ENCODE peak calls at places on chromosomes 16 and 17, in six cellular contexts. One of them, this sample, is unnamed.

GRCh38 chr17:42312035-42312284 is 23.7 kb downstream of the STAT5A start:
- DNase-seq in IMR-90: no peak
- DNase-seq in H1: no peak
- DNase-seq in trophoblast cell: no peak
- DNase-seq in neuronal stem cell: no peak
- DNase-seq in mesendoderm: no peak
- DNase-seq in this sample: no peak

GRCh38 chr16:72426416-72426815 is 254.5 kb upstream of the PMFBP1 start:
- DNase-seq in IMR-90: no peak
- DNase-seq in H1: no peak
- DNase-seq in trophoblast cell: no peak
- DNase-seq in neuronal stem cell: no peak
- DNase-seq in mesendoderm: no peak
- DNase-seq in this sample: no peak

GRCh38 chr16:78642621-78643285 is 543.3 kb downstream of the WWOX start:
- DNase-seq in IMR-90: no peak
- DNase-seq in H1: no peak
- DNase-seq in trophoblast cell: peak; percentile 11
- DNase-seq in neuronal stem cell: no peak
- DNase-seq in mesendoderm: peak; percentile 41
- DNase-seq in this sample: no peak

GRCh38 chr16:60127196-60127595 is 1393.1 kb upstream of the GOT2 start:
- DNase-seq in IMR-90: no peak
- DNase-seq in H1: no peak
- DNase-seq in trophoblast cell: no peak
- DNase-seq in neuronal stem cell: no peak
- DNase-seq in mesendoderm: no peak
- DNase-seq in this sample: no peak

GRCh38 chr17:81865733-81866439 is 5.3 kb downstream of the ARHGDIA start:
- DNase-seq in IMR-90: no peak
- DNase-seq in H1: no peak
- DNase-seq in trophoblast cell: no peak
- DNase-seq in neuronal stem cell: no peak
- DNase-seq in mesendoderm: no peak
- DNase-seq in this sample: peak; percentile 59

GRCh38 chr17:79843917-79844815 is 4.9 kb upstream of the CBX4 start:
- DNase-seq in IMR-90: peak; percentile 61
- DNase-seq in H1: no peak
- DNase-seq in trophoblast cell: peak; percentile 59
- DNase-seq in neuronal stem cell: no peak
- DNase-seq in mesendoderm: no peak
- DNase-seq in this sample: peak; percentile 75

GRCh38 chr16:81940781-81941560 is 70.3 kb downstream of the SDR42E1 start:
- DNase-seq in IMR-90: peak; percentile 64
- DNase-seq in H1: no peak
- DNase-seq in trophoblast cell: peak; percentile 48
- DNase-seq in neuronal stem cell: no peak
- DNase-seq in mesendoderm: peak; percentile 63
- DNase-seq in this sample: peak; percentile 55

GRCh38 chr16:81318711-81319110 is 3.9 kb downstream of the GAN start:
- DNase-seq in IMR-90: no peak
- DNase-seq in H1: no peak
- DNase-seq in trophoblast cell: peak; percentile 10
- DNase-seq in neuronal stem cell: no peak
- DNase-seq in mesendoderm: peak; percentile 34
- DNase-seq in this sample: no peak

GRCh38 chr17:80703109-80703508 is 158.5 kb downstream of the RPTOR start:
- DNase-seq in IMR-90: no peak
- DNase-seq in H1: no peak
- DNase-seq in trophoblast cell: no peak
- DNase-seq in neuronal stem cell: no peak
- DNase-seq in mesendoderm: peak; percentile 71
- DNase-seq in this sample: no peak

GRCh38 chr16:15996432-15997109 is 47.2 kb downstream of the ABCC1 start:
- DNase-seq in IMR-90: peak; percentile 93
- DNase-seq in H1: no peak
- DNase-seq in trophoblast cell: peak; percentile 48
- DNase-seq in neuronal stem cell: no peak
- DNase-seq in mesendoderm: peak; percentile 66
- DNase-seq in this sample: peak; percentile 93

GRCh38 chr17:418421-418751 is 65.8 kb upstream of the RPH3AL start:
- DNase-seq in IMR-90: no peak
- DNase-seq in H1: no peak
- DNase-seq in trophoblast cell: no peak
- DNase-seq in neuronal stem cell: no peak
- DNase-seq in mesendoderm: no peak
- DNase-seq in this sample: no peak

GRCh38 chr16:47815655-47816054 is 340.1 kb downstream of the ABCC12 start:
- DNase-seq in IMR-90: no peak
- DNase-seq in H1: no peak
- DNase-seq in trophoblast cell: no peak
- DNase-seq in neuronal stem cell: no peak
- DNase-seq in mesendoderm: no peak
- DNase-seq in this sample: peak; percentile 22

GRCh38 chr17:49980703-49981197 is 11.8 kb downstream of the DLX4 start:
- DNase-seq in IMR-90: no peak
- DNase-seq in H1: peak; percentile 64
- DNase-seq in trophoblast cell: no peak
- DNase-seq in neuronal stem cell: no peak
- DNase-seq in mesendoderm: peak; percentile 91
- DNase-seq in this sample: no peak

GRCh38 chr17:39746145-39746461 is 8.4 kb downstream of the GRB7 start:
- DNase-seq in IMR-90: no peak
- DNase-seq in H1: no peak
- DNase-seq in trophoblast cell: no peak
- DNase-seq in neuronal stem cell: no peak
- DNase-seq in mesendoderm: no peak
- DNase-seq in this sample: no peak

GRCh38 chr17:63830278-63830677 is 2.8 kb upstream of the FTSJ3 start:
- DNase-seq in IMR-90: no peak
- DNase-seq in H1: no peak
- DNase-seq in trophoblast cell: no peak
- DNase-seq in neuronal stem cell: no peak
- DNase-seq in mesendoderm: no peak
- DNase-seq in this sample: no peak

GRCh38 chr17:63826468-63827001 is 696 bp upstream of the PSMC5 start:
- DNase-seq in IMR-90: peak; percentile 41
- DNase-seq in H1: no peak
- DNase-seq in trophoblast cell: no peak
- DNase-seq in neuronal stem cell: no peak
- DNase-seq in mesendoderm: peak; percentile 67
- DNase-seq in this sample: peak; percentile 74

GRCh38 chr17:63828936-63829335 is 1.5 kb upstream of the FTSJ3 start:
- DNase-seq in IMR-90: no peak
- DNase-seq in H1: no peak
- DNase-seq in trophoblast cell: no peak
- DNase-seq in neuronal stem cell: no peak
- DNase-seq in mesendoderm: no peak
- DNase-seq in this sample: no peak

GRCh38 chr17:63827002-63827800 is at the start of the genes FTSJ3 and PSMC5:
- DNase-seq in IMR-90: peak; percentile 93
- DNase-seq in H1: peak; percentile 75
- DNase-seq in trophoblast cell: peak; percentile 95
- DNase-seq in neuronal stem cell: peak; percentile 92
- DNase-seq in mesendoderm: peak; percentile 97
- DNase-seq in this sample: peak; percentile 98

GRCh38 chr17:63827801-63828221 is 348 bp upstream of the FTSJ3 start:
- DNase-seq in IMR-90: no peak
- DNase-seq in H1: no peak
- DNase-seq in trophoblast cell: no peak
- DNase-seq in neuronal stem cell: no peak
- DNase-seq in mesendoderm: no peak
- DNase-seq in this sample: no peak
- H3K18ac ChIP-seq in IMR-90: peak overlapping the region; percentile 40
- H3K18ac ChIP-seq in H1: peak overlapping the region; percentile 15
- H3K18ac ChIP-seq in trophoblast cell: peak overlapping the region; percentile 83
- H3K18ac ChIP-seq in neuronal stem cell: peak overlapping the region; percentile 97
- H3K18ac ChIP-seq in mesendoderm: peak overlapping the region; percentile 11
- H3K18ac ChIP-seq in this sample: peak overlapping the region; percentile 99

GRCh38 chr16:66332599-66332998 is 33.9 kb upstream of the CDH5 start:
- DNase-seq in IMR-90: no peak
- DNase-seq in H1: no peak
- DNase-seq in trophoblast cell: no peak
- DNase-seq in neuronal stem cell: no peak
- DNase-seq in mesendoderm: no peak
- DNase-seq in this sample: no peak
- H2BK120ac ChIP-seq in IMR-90: no peak overlapping the region
- H2BK120ac ChIP-seq in H1: no peak overlapping the region
- H2BK120ac ChIP-seq in trophoblast cell: no peak overlapping the region
- H2BK120ac ChIP-seq in neuronal stem cell: no peak overlapping the region
- H2BK120ac ChIP-seq in mesendoderm: no peak overlapping the region
- H2BK120ac ChIP-seq in this sample: no peak overlapping the region

GRCh38 chr16:14486520-14487303 is 143.3 kb downstream of the PARN start:
- DNase-seq in IMR-90: peak; percentile 94
- DNase-seq in H1: no peak
- DNase-seq in trophoblast cell: peak; percentile 87
- DNase-seq in neuronal stem cell: no peak
- DNase-seq in mesendoderm: peak; percentile 93
- DNase-seq in this sample: peak; percentile 92
- H3K4me3 ChIP-seq in IMR-90: peak overlapping the region; percentile 2
- H3K4me3 ChIP-seq in H1: no peak overlapping the region
- H3K4me3 ChIP-seq in trophoblast cell: no peak overlapping the region
- H3K4me3 ChIP-seq in neuronal stem cell: no peak overlapping the region
- H3K4me3 ChIP-seq in mesendoderm: no peak overlapping the region
- H3K4me3 ChIP-seq in this sample: peak overlapping the region; percentile 67

GRCh38 chr16:65832269-65832668 is 534.2 kb upstream of the CDH5 start:
- DNase-seq in IMR-90: no peak
- DNase-seq in H1: no peak
- DNase-seq in trophoblast cell: no peak
- DNase-seq in neuronal stem cell: no peak
- DNase-seq in mesendoderm: peak; percentile 12
- DNase-seq in this sample: peak; percentile 14

GRCh38 chr16:65829076-65829475 is 537.4 kb upstream of the CDH5 start:
- DNase-seq in IMR-90: no peak
- DNase-seq in H1: no peak
- DNase-seq in trophoblast cell: no peak
- DNase-seq in neuronal stem cell: no peak
- DNase-seq in mesendoderm: no peak
- DNase-seq in this sample: no peak

GRCh38 chr16:65833171-65833871 is 533.2 kb upstream of the CDH5 start:
- DNase-seq in IMR-90: peak; percentile 84
- DNase-seq in H1: no peak
- DNase-seq in trophoblast cell: peak; percentile 2
- DNase-seq in neuronal stem cell: no peak
- DNase-seq in mesendoderm: no peak
- DNase-seq in this sample: peak; percentile 86

GRCh38 chr16:65834680-65835079 is 531.8 kb upstream of the CDH5 start:
- DNase-seq in IMR-90: no peak
- DNase-seq in H1: no peak
- DNase-seq in trophoblast cell: no peak
- DNase-seq in neuronal stem cell: no peak
- DNase-seq in mesendoderm: no peak
- DNase-seq in this sample: no peak

DNA sequence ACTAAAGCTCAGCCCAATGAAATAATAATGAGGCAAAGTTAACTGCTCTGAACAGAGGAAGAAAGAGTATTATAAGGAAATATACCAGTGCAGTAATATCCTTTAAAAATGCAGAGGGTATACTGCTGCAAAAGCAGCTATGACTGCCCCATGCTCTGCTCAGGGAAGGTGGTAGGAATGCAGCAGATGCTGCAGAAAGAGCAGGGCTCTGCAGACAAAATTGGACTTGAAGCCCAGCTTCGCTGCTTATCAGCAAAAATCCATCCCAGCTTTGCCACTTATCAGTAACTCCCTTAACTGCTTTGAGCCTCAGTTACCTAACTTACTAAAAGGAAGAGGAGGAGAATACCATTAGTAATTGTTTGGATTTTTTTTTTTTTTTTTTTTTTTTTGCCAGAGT is 533.8 kb upstream of the CDH5 start:
- DNase-seq in IMR-90: no peak
- DNase-seq in H1: no peak
- DNase-seq in trophoblast cell: no peak
- DNase-seq in neuronal stem cell: no peak
- DNase-seq in mesendoderm: peak; percentile 13
- DNase-seq in this sample: no peak
- H3K18ac ChIP-seq in IMR-90: no peak overlapping the region
- H3K18ac ChIP-seq in H1: no peak overlapping the region
- H3K18ac ChIP-seq in trophoblast cell: no peak overlapping the region
- H3K18ac ChIP-seq in neuronal stem cell: no peak overlapping the region
- H3K18ac ChIP-seq in mesendoderm: no peak overlapping the region
- H3K18ac ChIP-seq in this sample: no peak overlapping the region

GRCh38 chr17:7687072-7687907 is at the start of gene TP53:
- DNase-seq in IMR-90: peak; percentile 90
- DNase-seq in H1: no peak
- DNase-seq in trophoblast cell: peak; percentile 96
- DNase-seq in neuronal stem cell: peak; percentile 92
- DNase-seq in mesendoderm: peak; percentile 98
- DNase-seq in this sample: peak; percentile 95

GRCh38 chr17:7685533-7686220 is 1.6 kb downstream of the TP53 start:
- DNase-seq in IMR-90: peak; percentile 92
- DNase-seq in H1: no peak
- DNase-seq in trophoblast cell: peak; percentile 95
- DNase-seq in neuronal stem cell: no peak
- DNase-seq in mesendoderm: peak; percentile 97
- DNase-seq in this sample: peak; percentile 96

GRCh38 chr17:7687908-7688807 is at the start of gene WRAP53:
- DNase-seq in IMR-90: peak; percentile 99
- DNase-seq in H1: peak; percentile 95
- DNase-seq in trophoblast cell: peak; percentile 100
- DNase-seq in neuronal stem cell: peak; percentile 99
- DNase-seq in mesendoderm: peak; percentile 100
- DNase-seq in this sample: peak; percentile 100

GRCh38 chr17:7684856-7685532 is 2.3 kb downstream of the TP53 start:
- DNase-seq in IMR-90: no peak
- DNase-seq in H1: no peak
- DNase-seq in trophoblast cell: no peak
- DNase-seq in neuronal stem cell: no peak
- DNase-seq in mesendoderm: no peak
- DNase-seq in this sample: no peak

GRCh38 chr17:7686221-7687071 is 844 bp downstream of the TP53 start:
- DNase-seq in IMR-90: peak; percentile 73
- DNase-seq in H1: no peak
- DNase-seq in trophoblast cell: peak; percentile 83
- DNase-seq in neuronal stem cell: peak; percentile 93
- DNase-seq in mesendoderm: peak; percentile 93
- DNase-seq in this sample: peak; percentile 93
- H2BK120ac ChIP-seq in IMR-90: peak overlapping the region; percentile 88
- H2BK120ac ChIP-seq in H1: peak overlapping the region; percentile 91
- H2BK120ac ChIP-seq in trophoblast cell: peak overlapping the region; percentile 70
- H2BK120ac ChIP-seq in neuronal stem cell: no peak overlapping the region
- H2BK120ac ChIP-seq in mesendoderm: peak overlapping the region; percentile 29
- H2BK120ac ChIP-seq in this sample: peak overlapping the region; percentile 64

GRCh38 chr17:32341141-32341856 is 674 bp downstream of the C17orf75 start:
- DNase-seq in IMR-90: no peak
- DNase-seq in H1: no peak
- DNase-seq in trophoblast cell: peak; percentile 37
- DNase-seq in neuronal stem cell: no peak
- DNase-seq in mesendoderm: peak; percentile 29
- DNase-seq in this sample: peak; percentile 41
- H3K4me3 ChIP-seq in IMR-90: peak overlapping the region; percentile 96
- H3K4me3 ChIP-seq in H1: peak overlapping the region; percentile 89
- H3K4me3 ChIP-seq in trophoblast cell: peak overlapping the region; percentile 80
- H3K4me3 ChIP-seq in neuronal stem cell: peak overlapping the region; percentile 93
- H3K4me3 ChIP-seq in mesendoderm: peak overlapping the region; percentile 72
- H3K4me3 ChIP-seq in this sample: peak overlapping the region; percentile 83